ENCODE peak calls at places on chromosomes 3 and 15, in five cellular contexts. One of them, this sample, is unnamed.
A peak's percentile ranks its signal among the peaks of the same experiment; 100 is the strongest.

GRCh38 chr3:11555211-11555782 is 88.4 kb downstream of the VGLL4 start:
- DNase-seq in AG04450: no peak
- DNase-seq in psoas muscle: no peak
- DNase-seq in fibroblast of lung: no peak
- DNase-seq in adipocyte: no peak
- DNase-seq in this sample: peak; percentile 65

GRCh38 chr3:169914321-169914720 is 2.9 kb downstream of the SAMD7 start:
- DNase-seq in AG04450: no peak
- DNase-seq in psoas muscle: no peak
- DNase-seq in fibroblast of lung: peak; percentile 17
- DNase-seq in adipocyte: peak; percentile 67
- DNase-seq in this sample: no peak

GRCh38 chr15:95447486-95447885 is 883.0 kb upstream of the NR2F2 start:
- DNase-seq in AG04450: no peak
- DNase-seq in psoas muscle: no peak
- DNase-seq in fibroblast of lung: no peak
- DNase-seq in adipocyte: no peak
- DNase-seq in this sample: no peak

GRCh38 chr3:149534671-149535394 is 60.3 kb downstream of the TM4SF4 start:
- DNase-seq in AG04450: no peak
- DNase-seq in psoas muscle: no peak
- DNase-seq in fibroblast of lung: peak; percentile 55
- DNase-seq in adipocyte: peak; percentile 67
- DNase-seq in this sample: no peak

GRCh38 chr15:76576526-76577279 is 240.1 kb downstream of the ISL2 start:
- DNase-seq in AG04450: peak; percentile 29
- DNase-seq in psoas muscle: peak; percentile 38
- DNase-seq in fibroblast of lung: peak; percentile 85
- DNase-seq in adipocyte: peak; percentile 70
- DNase-seq in this sample: no peak

GRCh38 chr3:20104167-20104661 is 64.0 kb downstream of the KAT2B start:
- DNase-seq in AG04450: no peak
- DNase-seq in psoas muscle: no peak
- DNase-seq in fibroblast of lung: no peak
- DNase-seq in adipocyte: no peak
- DNase-seq in this sample: no peak

GRCh38 chr3:130820976-130821375 is 72.9 kb upstream of the ATP2C1 start:
- DNase-seq in AG04450: no peak
- DNase-seq in psoas muscle: no peak
- DNase-seq in fibroblast of lung: peak; percentile 50
- DNase-seq in adipocyte: peak; percentile 55
- DNase-seq in this sample: no peak

GRCh38 chr3:144096016-144096415 is 124.4 kb downstream of the DIPK2A start:
- DNase-seq in AG04450: no peak
- DNase-seq in psoas muscle: no peak
- DNase-seq in fibroblast of lung: peak; percentile 19
- DNase-seq in adipocyte: peak; percentile 46
- DNase-seq in this sample: no peak

GRCh38 chr3:185823280-185824044 is 1.4 kb downstream of the IGF2BP2 start:
- DNase-seq in AG04450: no peak
- DNase-seq in psoas muscle: peak; percentile 22
- DNase-seq in fibroblast of lung: peak; percentile 40
- DNase-seq in adipocyte: peak; percentile 75
- DNase-seq in this sample: peak; percentile 82

GRCh38 chr15:41775651-41776050 is 1.4 kb downstream of the MAPKBP1 start:
- DNase-seq in AG04450: no peak
- DNase-seq in psoas muscle: no peak
- DNase-seq in fibroblast of lung: no peak
- DNase-seq in adipocyte: no peak
- DNase-seq in this sample: no peak

GRCh38 chr3:140296796-140297352 is 361.9 kb downstream of the CLSTN2 start:
- DNase-seq in AG04450: no peak
- DNase-seq in psoas muscle: no peak
- DNase-seq in fibroblast of lung: no peak
- DNase-seq in adipocyte: peak; percentile 84
- DNase-seq in this sample: no peak

GRCh38 chr3:114231616-114232015 is 5.8 kb downstream of the ZNF80 start:
- DNase-seq in AG04450: no peak
- DNase-seq in psoas muscle: no peak
- DNase-seq in fibroblast of lung: no peak
- DNase-seq in adipocyte: no peak
- DNase-seq in this sample: peak; percentile 78

GRCh38 chr3:48851407-48851806 is 3.7 kb upstream of the PRKAR2A start:
- DNase-seq in AG04450: peak; percentile 36
- DNase-seq in psoas muscle: no peak
- DNase-seq in fibroblast of lung: peak; percentile 58
- DNase-seq in adipocyte: peak; percentile 49
- DNase-seq in this sample: peak; percentile 6

GRCh38 chr3:17013571-17013970 is 128.8 kb downstream of the PLCL2 start:
- DNase-seq in AG04450: no peak
- DNase-seq in psoas muscle: no peak
- DNase-seq in fibroblast of lung: no peak
- DNase-seq in adipocyte: no peak
- DNase-seq in this sample: no peak

GRCh38 chr15:90496791-90497190 is 32.9 kb upstream of the CRTC3 start:
- DNase-seq in AG04450: no peak
- DNase-seq in psoas muscle: no peak
- DNase-seq in fibroblast of lung: no peak
- DNase-seq in adipocyte: no peak
- DNase-seq in this sample: no peak

GRCh38 chr3:125146601-125147490 is 65.7 kb downstream of the SLC12A8 start:
- DNase-seq in AG04450: no peak
- DNase-seq in psoas muscle: no peak
- DNase-seq in fibroblast of lung: no peak
- DNase-seq in adipocyte: no peak
- DNase-seq in this sample: peak; percentile 91

GRCh38 chr15:25250906-25251622 is 187.8 kb downstream of the UBE3A start:
- DNase-seq in AG04450: no peak
- DNase-seq in psoas muscle: peak; percentile 4
- DNase-seq in fibroblast of lung: no peak
- DNase-seq in adipocyte: no peak
- DNase-seq in this sample: peak; percentile 40

GRCh38 chr3:185647880-185648210 is 61.8 kb downstream of the SENP2 start:
- DNase-seq in AG04450: no peak
- DNase-seq in psoas muscle: no peak
- DNase-seq in fibroblast of lung: no peak
- DNase-seq in adipocyte: no peak
- DNase-seq in this sample: no peak

GRCh38 chr3:72336821-72337479 is 511.3 kb downstream of the SHQ1 start:
- DNase-seq in AG04450: no peak
- DNase-seq in psoas muscle: peak; percentile 88
- DNase-seq in fibroblast of lung: peak; percentile 95
- DNase-seq in adipocyte: peak; percentile 77
- DNase-seq in this sample: peak; percentile 75

GRCh38 chr3:180680097-180680430 is 775 bp upstream of the CCDC39 start:
- DNase-seq in AG04450: no peak
- DNase-seq in psoas muscle: no peak
- DNase-seq in fibroblast of lung: peak; percentile 49
- DNase-seq in adipocyte: no peak
- DNase-seq in this sample: no peak

GRCh38 chr15:45148076-45149059 is 18.6 kb downstream of the DUOX1 start:
- DNase-seq in AG04450: no peak
- DNase-seq in psoas muscle: no peak
- DNase-seq in fibroblast of lung: no peak
- DNase-seq in adipocyte: no peak
- DNase-seq in this sample: peak; percentile 33

GRCh38 chr3:52292247-52293065 is 4.8 kb downstream of the GLYCTK start:
- DNase-seq in AG04450: no peak
- DNase-seq in psoas muscle: no peak
- DNase-seq in fibroblast of lung: no peak
- DNase-seq in adipocyte: no peak
- DNase-seq in this sample: peak; percentile 74

DNA sequence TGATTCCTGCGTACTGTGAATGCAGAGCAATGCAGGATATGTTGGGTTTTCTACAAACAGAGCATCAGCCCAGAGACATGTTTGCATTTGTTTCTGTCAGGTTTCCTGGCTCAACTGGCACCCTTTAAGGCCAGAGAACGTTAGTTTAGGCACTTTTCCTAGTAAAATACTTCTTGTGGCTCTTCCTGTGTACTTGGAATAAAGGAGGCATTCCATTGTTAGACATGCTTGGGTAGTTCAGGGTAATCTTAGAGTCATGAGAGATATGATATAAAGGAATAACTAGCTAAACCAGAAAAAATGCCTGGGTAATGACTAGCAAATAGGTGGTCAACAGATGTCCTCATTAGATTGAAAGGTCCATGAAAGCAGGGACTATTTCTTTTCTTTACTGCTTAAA is 60.4 kb upstream of the RBM5 start:
- DNase-seq in AG04450: no peak
- DNase-seq in psoas muscle: no peak
- DNase-seq in fibroblast of lung: no peak
- DNase-seq in adipocyte: peak; percentile 58
- DNase-seq in this sample: no peak
- H3K9me3 ChIP-seq in AG04450: no peaks in the 10 kb centered on the region
- H3K9me3 ChIP-seq in psoas muscle: no peaks in the 10 kb centered on the region
- H3K9me3 ChIP-seq in fibroblast of lung: no peaks in the 10 kb centered on the region
- H3K9me3 ChIP-seq in adipocyte: no peaks in the 10 kb centered on the region
- H3K9me3 ChIP-seq in this sample: no peaks in the 10 kb centered on the region

GRCh38 chr3:187025656-187026320 is 95.5 kb downstream of the ST6GAL1 start:
- DNase-seq in AG04450: no peak
- DNase-seq in psoas muscle: no peak
- DNase-seq in fibroblast of lung: no peak
- DNase-seq in adipocyte: no peak
- DNase-seq in this sample: no peak
- H3K4me3 ChIP-seq in AG04450: no peak overlapping the region
- H3K4me3 ChIP-seq in psoas muscle: no peak overlapping the region
- H3K4me3 ChIP-seq in fibroblast of lung: no peak overlapping the region
- H3K4me3 ChIP-seq in adipocyte: no peak overlapping the region
- H3K4me3 ChIP-seq in this sample: peak overlapping the region; percentile 16

GRCh38 chr3:141914311-141914710 is 37.9 kb downstream of the ATP1B3 start:
- DNase-seq in AG04450: no peak
- DNase-seq in psoas muscle: no peak
- DNase-seq in fibroblast of lung: no peak
- DNase-seq in adipocyte: no peak
- DNase-seq in this sample: no peak
- H3K9me3 ChIP-seq in AG04450: no peaks in the 10 kb centered on the region
- H3K9me3 ChIP-seq in psoas muscle: no peaks in the 10 kb centered on the region
- H3K9me3 ChIP-seq in fibroblast of lung: no peaks in the 10 kb centered on the region
- H3K9me3 ChIP-seq in adipocyte: no peaks in the 10 kb centered on the region
- H3K9me3 ChIP-seq in this sample: no peaks in the 10 kb centered on the region

DNA sequence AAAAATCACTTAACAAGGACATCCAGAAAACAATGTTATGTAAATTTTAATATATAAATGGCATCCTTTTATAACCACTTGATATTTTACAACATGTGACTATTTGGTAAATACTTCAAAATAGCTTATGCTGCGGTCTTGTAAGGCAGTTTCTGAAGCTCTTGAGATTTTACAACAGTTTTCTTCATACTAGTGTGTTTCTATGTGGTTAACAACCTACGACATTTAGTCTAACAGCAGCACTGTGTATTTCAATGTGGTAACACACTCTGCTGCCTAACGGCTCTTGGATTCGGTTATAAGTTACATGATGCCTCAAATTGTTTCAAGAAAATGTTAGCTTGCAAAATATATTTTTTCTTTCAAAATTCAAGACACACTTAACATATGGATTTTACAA is 12.9 kb upstream of the MELTF start:
- DNase-seq in AG04450: no peak
- DNase-seq in psoas muscle: no peak
- DNase-seq in fibroblast of lung: no peak
- DNase-seq in adipocyte: no peak
- DNase-seq in this sample: no peak
- H3K4me3 ChIP-seq in AG04450: no peak overlapping the region
- H3K4me3 ChIP-seq in psoas muscle: no peak overlapping the region
- H3K4me3 ChIP-seq in fibroblast of lung: no peak overlapping the region
- H3K4me3 ChIP-seq in adipocyte: no peak overlapping the region
- H3K4me3 ChIP-seq in this sample: no peak overlapping the region

DNA sequence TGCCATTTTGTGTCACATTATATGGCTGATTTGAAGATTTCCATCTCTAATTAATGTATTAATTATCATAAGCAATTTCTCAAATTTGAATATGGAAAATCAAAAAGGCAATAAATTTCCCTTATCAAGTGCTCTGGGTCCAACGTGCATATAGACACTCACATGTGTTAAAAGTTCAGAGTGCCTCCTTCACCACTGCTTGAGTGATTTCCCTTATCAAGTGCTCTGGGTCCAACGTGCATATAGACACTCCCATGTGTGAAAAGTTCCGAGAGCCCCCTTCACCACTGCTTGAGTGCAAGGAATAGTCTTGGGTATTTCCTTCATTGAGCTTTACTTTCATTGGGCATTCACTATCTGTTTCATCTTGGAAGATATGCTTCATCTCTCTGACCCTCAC is 421.0 kb upstream of the ZNF717 start:
- DNase-seq in AG04450: no peak
- DNase-seq in psoas muscle: no peak
- DNase-seq in fibroblast of lung: no peak
- DNase-seq in adipocyte: no peak
- DNase-seq in this sample: no peak
- H3K9me3 ChIP-seq in AG04450: no peaks in the 10 kb centered on the region
- H3K9me3 ChIP-seq in psoas muscle: no peaks in the 10 kb centered on the region
- H3K9me3 ChIP-seq in fibroblast of lung: no peaks in the 10 kb centered on the region
- H3K9me3 ChIP-seq in adipocyte: no peaks in the 10 kb centered on the region
- H3K9me3 ChIP-seq in this sample: peaks cover 3% of the 10 kb centered on the region

GRCh38 chr15:74788042-74788715 is 6.3 kb downstream of the CSK start:
- DNase-seq in AG04450: no peak
- DNase-seq in psoas muscle: no peak
- DNase-seq in fibroblast of lung: no peak
- DNase-seq in adipocyte: no peak
- DNase-seq in this sample: peak; percentile 78
- H3K4me3 ChIP-seq in AG04450: no peak overlapping the region
- H3K4me3 ChIP-seq in psoas muscle: no peak overlapping the region
- H3K4me3 ChIP-seq in fibroblast of lung: no peak overlapping the region
- H3K4me3 ChIP-seq in adipocyte: no peak overlapping the region
- H3K4me3 ChIP-seq in this sample: no peak overlapping the region

GRCh38 chr3:127329647-127330285 is 41.9 kb upstream of the PRR20G start:
- DNase-seq in AG04450: no peak
- DNase-seq in psoas muscle: no peak
- DNase-seq in fibroblast of lung: no peak
- DNase-seq in adipocyte: no peak
- DNase-seq in this sample: no peak
- H3K9me3 ChIP-seq in AG04450: no peaks in the 10 kb centered on the region
- H3K9me3 ChIP-seq in psoas muscle: peaks cover 28% of the 10 kb centered on the region
- H3K9me3 ChIP-seq in fibroblast of lung: no peaks in the 10 kb centered on the region
- H3K9me3 ChIP-seq in adipocyte: peaks cover 50% of the 10 kb centered on the region
- H3K9me3 ChIP-seq in this sample: peaks cover 68% of the 10 kb centered on the region

GRCh38 chr3:136251511-136251910 is 1.4 kb downstream of the PCCB start:
- DNase-seq in AG04450: no peak
- DNase-seq in psoas muscle: no peak
- DNase-seq in fibroblast of lung: no peak
- DNase-seq in adipocyte: no peak
- DNase-seq in this sample: no peak
- H3K4me3 ChIP-seq in AG04450: peak overlapping the region; percentile 85
- H3K4me3 ChIP-seq in psoas muscle: peak overlapping the region; percentile 73
- H3K4me3 ChIP-seq in fibroblast of lung: peak overlapping the region; percentile 66
- H3K4me3 ChIP-seq in adipocyte: peak overlapping the region; percentile 90
- H3K4me3 ChIP-seq in this sample: peak overlapping the region; percentile 60

DNA sequence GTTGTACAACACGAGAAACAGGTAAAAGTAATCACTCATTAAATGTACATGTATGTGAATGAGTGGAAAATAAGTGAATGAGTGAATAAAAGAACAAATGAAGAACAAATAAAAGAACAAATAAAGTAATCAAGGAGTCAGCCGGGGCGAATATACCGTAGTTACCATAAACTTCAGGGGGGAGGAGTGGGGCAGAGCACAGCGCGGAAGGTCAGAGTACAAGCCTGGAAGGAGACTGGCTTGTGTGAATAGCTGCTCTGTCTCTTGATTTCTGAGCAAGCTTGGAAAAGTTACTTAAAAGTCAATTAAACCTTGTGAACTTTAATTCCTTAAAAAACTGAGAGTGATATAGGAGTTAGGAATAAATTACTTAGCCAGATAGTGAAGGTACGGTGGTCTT is 466.5 kb upstream of the CNTN4 start:
- DNase-seq in AG04450: no peak
- DNase-seq in psoas muscle: no peak
- DNase-seq in fibroblast of lung: no peak
- DNase-seq in adipocyte: no peak
- DNase-seq in this sample: no peak
- H3K9me3 ChIP-seq in AG04450: peaks cover 3% of the 10 kb centered on the region
- H3K9me3 ChIP-seq in psoas muscle: no peaks in the 10 kb centered on the region
- H3K9me3 ChIP-seq in fibroblast of lung: no peaks in the 10 kb centered on the region
- H3K9me3 ChIP-seq in adipocyte: peaks cover under 1% of the 10 kb centered on the region
- H3K9me3 ChIP-seq in this sample: no peaks in the 10 kb centered on the region